ENCODE peak calls at places on chromosomes 2 and 18, in four cellular contexts. U is A549, E is spleen, V is GM12878. N is an unnamed sample.

GRCh38 chr2:239891692-239892091 is 133.4 kb downstream of the NDUFA10 start:
- DNase-seq in V (no peak), E (no peak), U (no peak), N (no peak)

GRCh38 chr2:8488001-8488738 is 193.7 kb upstream of the ID2 start:
- DNase-seq in U (no peak), V (peak; percentile 95), E (no peak), N (no peak)

GRCh38 chr2:46181789-46182530 is 115.2 kb upstream of the EPAS1 start:
- DNase-seq in E (no peak), V (no peak), U (no peak), N (no peak)

GRCh38 chr2:5020451-5020850 is 671.7 kb upstream of the SOX11 start:
- DNase-seq in V (no peak), U (no peak), E (no peak), N (no peak)

GRCh38 chr2:114405486-114406250 is 36.8 kb upstream of the DPP10 start:
- DNase-seq in E (no peak), V (no peak), U (no peak), N (no peak)

GRCh38 chr18:53441761-53442414 is 782.6 kb downstream of the MBD2 start:
- DNase-seq in V (no peak), U (no peak), E (no peak), N (no peak)

GRCh38 chr2:10668402-10669012 is 21.3 kb downstream of the NOL10 start:
- DNase-seq in E (no peak), V (peak; percentile 27), U (peak; percentile 72), N (no peak)

GRCh38 chr2:238336151-238336550 is 15.8 kb downstream of the TRAF3IP1 start:
- DNase-seq in E (no peak), U (no peak), V (no peak), N (no peak)

GRCh38 chr2:207416111-207416510 is 113.7 kb upstream of the CREB1 start:
- DNase-seq in U (no peak), E (no peak), V (no peak), N (no peak)

GRCh38 chr2:62467475-62468321 is 38.3 kb downstream of the TMEM17 start:
- DNase-seq in E (no peak), U (peak; percentile 41), V (no peak), N (no peak)

GRCh38 chr2:72007402-72007801 is 140.3 kb downstream of the CYP26B1 start:
- DNase-seq in V (no peak), U (no peak), E (no peak), N (peak; percentile 32)

GRCh38 chr2:31384351-31384750 is 30.2 kb downstream of the XDH start:
- DNase-seq in U (peak; percentile 89), V (no peak), E (no peak), N (no peak)

GRCh38 chr2:161580426-161580825 is 43.8 kb upstream of the SLC4A10 start:
- DNase-seq in U (no peak), V (no peak), E (no peak), N (no peak)

GRCh38 chr2:73993376-73993775 is 8.7 kb downstream of the TET3 start:
- DNase-seq in E (no peak), V (no peak), U (no peak), N (no peak)

GRCh38 chr2:27428978-27429541 is 629 bp downstream of the NRBP1 start:
- DNase-seq in U (peak; percentile 89), V (no peak), E (peak; percentile 97), N (peak; percentile 95)

GRCh38 chr2:157421377-157421944 is 22.4 kb downstream of the CYTIP start:
- DNase-seq in E (no peak), V (no peak), U (no peak), N (no peak)

GRCh38 chr2:204691911-204692510 is 146.7 kb downstream of the PARD3B start:
- DNase-seq in E (no peak), V (no peak), U (peak; percentile 86), N (no peak)

GRCh38 chr18:49021433-49022129 is 70.8 kb upstream of the SMAD7 start:
- DNase-seq in V (peak; percentile 15), E (peak; percentile 83), U (peak; percentile 67), N (peak; percentile 94)

GRCh38 chr2:127953849-127954248 is 68.1 kb upstream of the AMMECR1L start:
- DNase-seq in V (no peak), U (no peak), E (no peak), N (no peak)

GRCh38 chr2:240107386-240107785 is 28.7 kb downstream of the COPS9 start:
- DNase-seq in E (no peak), V (no peak), U (no peak), N (peak; percentile 26)

GRCh38 chr18:25896178-25896780 is 194.1 kb downstream of the SS18 start:
- DNase-seq in E (no peak), U (peak; percentile 36), V (no peak), N (no peak)

GRCh38 chr2:156445311-156446218 is 9.4 kb downstream of the GPD2 start:
- DNase-seq in E (no peak), U (peak; percentile 59), V (no peak), N (no peak)

GRCh38 chr2:188318161-188318749 is 26.6 kb downstream of the GULP1 start:
- DNase-seq in U (no peak), E (no peak), V (no peak), N (no peak)

GRCh38 chr2:188316791-188317423 is 25.2 kb downstream of the GULP1 start:
- DNase-seq in V (no peak), U (no peak), E (no peak), N (no peak)

GRCh38 chr2:188320861-188321260 is 29.2 kb downstream of the GULP1 start:
- DNase-seq in V (no peak), E (no peak), U (no peak), N (no peak)

GRCh38 chr2:188322569-188323531 is 31.2 kb downstream of the GULP1 start:
- DNase-seq in E (no peak), U (peak; percentile 77), V (no peak), N (no peak)

GRCh38 chr2:188319845-188320244 is 28.2 kb downstream of the GULP1 start:
- DNase-seq in V (no peak), E (no peak), U (peak; percentile 68), N (no peak)
- TF ChIP-seq CTCF in V (no peak), E (no peak), U (no peak), N (no peak)

GRCh38 chr2:69238449-69239031 is 148.5 kb downstream of the GFPT1 start:
- DNase-seq in E (no peak), U (no peak), V (no peak), N (no peak)
- TF ChIP-seq CTCF in E (no peak), U (no peak), V (no peak), N (no peak)

GRCh38 chr2:181431674-181432073 is 25.5 kb upstream of the ITGA4 start:
- DNase-seq in V (no peak), U (no peak), E (no peak), N (no peak)
- TF ChIP-seq CTCF in V (no peak), U (no peak), E (no peak), N (no peak)

DNA sequence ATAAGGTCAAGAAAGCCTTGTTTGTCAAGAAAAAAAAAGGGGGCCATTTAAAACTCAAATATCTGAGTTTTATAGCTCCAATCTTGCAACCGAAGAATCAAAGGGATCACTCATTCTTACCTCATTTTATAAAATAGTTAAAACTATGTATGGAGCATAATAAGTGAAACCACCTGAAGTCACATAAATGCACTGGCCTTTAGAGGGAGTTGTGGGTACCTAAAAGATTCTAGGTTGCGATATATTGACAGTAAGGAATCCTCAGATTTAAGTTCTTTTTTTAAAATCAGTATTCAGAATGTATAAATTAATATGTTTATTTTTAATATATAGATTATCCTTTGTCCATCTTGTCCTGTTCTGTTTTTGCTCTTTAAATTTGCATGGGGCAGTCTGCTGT is 3.4 kb downstream of the ARHGAP28 start:
- DNase-seq in E (no peak), V (no peak), U (no peak), N (no peak)
- TF ChIP-seq CTCF in E (no peak), V (no peak), U (no peak), N (no peak)

N was measured in kidney.